ENCODE peak calls at places on chromosome 12, in ten cellular contexts. S, P, M, O, I, W, Z, Q, A and U are unnamed samples.

GRCh38 chr12:15220451-15220850 is 766 bp downstream of the RERG start:
- DNase-seq in S (no peak), P (no peak), M (no peak), O (no peak), I (no peak), W (no peak), Z (no peak), Q (no peak), A (no peak), U (no peak)

GRCh38 chr12:94594443-94594825 is 55.9 kb downstream of the TMCC3 start:
- DNase-seq in S (no peak), P (no peak), M (no peak), O (no peak), I (no peak), W (no peak), Z (no peak), Q (no peak), A (no peak), U (no peak)

GRCh38 chr12:4958697-4959375 is 49.1 kb downstream of the KCNA1 start:
- DNase-seq in S (no peak), P (no peak), M (no peak), O (no peak), I (no peak), W (no peak), Z (no peak), Q (no peak), A (no peak), U (no peak)

GRCh38 chr12:101954681-101955080 is 77.3 kb downstream of the DRAM1 start:
- DNase-seq in S (no peak), P (no peak), M (no peak), O (no peak), I (no peak), W (no peak), Z (no peak), Q (no peak), A (no peak), U (no peak)

GRCh38 chr12:2574536-2574935 is 220.2 kb upstream of the FKBP4 start:
- DNase-seq in S (no peak), P (no peak), M (no peak), O (no peak), I (no peak), W (no peak), Z (no peak), Q (no peak), A (no peak), U (no peak)

GRCh38 chr12:29429999-29430698 is 49.2 kb upstream of the ERGIC2 start:
- DNase-seq in S (no peak), P (no peak), M (no peak), O (no peak), I (no peak), W (peak; percentile 16), Z (peak; percentile 42), Q (no peak), A (no peak), U (no peak)

GRCh38 chr12:110853856-110854255 is 7.1 kb downstream of the CCDC63 start:
- DNase-seq in S (no peak), P (no peak), M (no peak), O (no peak), I (no peak), W (no peak), Z (no peak), Q (no peak), A (no peak), U (no peak)

GRCh38 chr12:49762468-49762847 is 21.1 kb downstream of the TMBIM6 start:
- DNase-seq in S (peak; percentile 43), P (peak; percentile 27), M (no peak), O (no peak), I (no peak), W (no peak), Z (no peak), Q (no peak), A (no peak), U (no peak)

GRCh38 chr12:92143280-92143679 is 2.4 kb downstream of the BTG1 start:
- DNase-seq in S (peak; percentile 51), P (no peak), M (no peak), O (no peak), I (no peak), W (no peak), Z (no peak), Q (peak; percentile 13), A (no peak), U (no peak)

GRCh38 chr12:52338241-52338960 is 17.2 kb upstream of the KRT83 start:
- DNase-seq in S (no peak), P (no peak), M (no peak), O (no peak), I (no peak), W (no peak), Z (no peak), Q (no peak), A (no peak), U (no peak)

GRCh38 chr12:77615331-77615730 is 215.4 kb upstream of the NAV3 start:
- DNase-seq in S (no peak), P (no peak), M (no peak), O (no peak), I (no peak), W (no peak), Z (no peak), Q (no peak), A (no peak), U (no peak)

GRCh38 chr12:108337235-108338223 is 1.6 kb downstream of the CMKLR1 start:
- DNase-seq in S (peak; percentile 13), P (peak; percentile 73), M (no peak), O (no peak), I (peak; percentile 36), W (no peak), Z (peak; percentile 30), Q (no peak), A (peak; percentile 60), U (no peak)

GRCh38 chr12:12975322-12976077 is 23.5 kb upstream of the GPRC5D start:
- DNase-seq in S (peak; percentile 40), P (peak; percentile 76), M (no peak), O (no peak), I (no peak), W (no peak), Z (no peak), Q (peak; percentile 56), A (peak; percentile 61), U (no peak)

GRCh38 chr12:14256555-14257169 is 108.8 kb upstream of the ATF7IP start:
- DNase-seq in S (peak; percentile 93), P (peak; percentile 88), M (peak; percentile 31), O (peak; percentile 81), I (peak; percentile 89), W (peak; percentile 76), Z (peak; percentile 87), Q (peak; percentile 81), A (peak; percentile 53), U (peak; percentile 78)

GRCh38 chr12:4975574-4975973 is 65.9 kb downstream of the KCNA1 start:
- DNase-seq in S (no peak), P (no peak), M (no peak), O (no peak), I (no peak), W (no peak), Z (no peak), Q (no peak), A (no peak), U (no peak)

DNA sequence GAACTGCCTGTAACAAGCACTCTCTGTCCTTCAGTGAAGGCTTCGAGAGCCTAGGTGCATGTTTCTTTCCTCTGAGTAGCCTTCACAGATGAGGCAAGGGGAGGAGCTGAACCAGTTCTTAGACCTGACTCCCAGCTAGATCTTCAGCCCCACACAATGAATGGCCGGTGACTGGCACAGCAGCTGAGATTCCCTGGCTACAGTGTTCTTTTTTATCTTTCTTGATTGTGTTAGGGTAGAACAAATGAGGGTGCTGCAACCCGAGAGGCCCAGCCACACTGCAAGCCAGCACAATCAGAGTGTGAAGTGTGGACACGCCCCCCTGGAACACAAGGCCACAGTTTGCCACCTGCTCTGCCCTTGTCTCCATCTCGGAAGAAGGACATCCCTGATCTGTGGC is 19.1 kb upstream of the COL2A1 start:
- DNase-seq in S (no peak), P (no peak), M (no peak), O (peak; percentile 70), I (peak; percentile 84), W (no peak), Z (no peak), Q (no peak), A (no peak), U (no peak)
- H3K4me1 ChIP-seq in S (no peaks in the 10 kb centered on the region), P (no peaks in the 10 kb centered on the region), M (no peaks in the 10 kb centered on the region), O (peaks cover 24% of the 10 kb centered on the region), I (peaks cover 6% of the 10 kb centered on the region), W (no peaks in the 10 kb centered on the region), Z (no peaks in the 10 kb centered on the region), Q (peaks cover 1% of the 10 kb centered on the region), A (no peaks in the 10 kb centered on the region), U (no peaks in the 10 kb centered on the region)

GRCh38 chr12:107242189-107242588 is 148.8 kb upstream of the CRY1 start:
- DNase-seq in S (no peak), P (no peak), M (no peak), O (no peak), I (no peak), W (no peak), Z (no peak), Q (no peak), A (no peak), U (no peak)

GRCh38 chr12:107244584-107244983 is 151.2 kb upstream of the CRY1 start:
- DNase-seq in S (no peak), P (no peak), M (no peak), O (no peak), I (no peak), W (no peak), Z (no peak), Q (no peak), A (no peak), U (no peak)

GRCh38 chr12:107238276-107238675 is 144.9 kb upstream of the CRY1 start:
- DNase-seq in S (no peak), P (no peak), M (no peak), O (no peak), I (no peak), W (no peak), Z (no peak), Q (no peak), A (no peak), U (no peak)

GRCh38 chr12:107243316-107243715 is 150.0 kb upstream of the CRY1 start:
- DNase-seq in S (no peak), P (no peak), M (no peak), O (no peak), I (no peak), W (peak; percentile 79), Z (no peak), Q (no peak), A (no peak), U (no peak)

GRCh38 chr12:107241421-107241820 is 148.1 kb upstream of the CRY1 start:
- DNase-seq in S (no peak), P (no peak), M (no peak), O (no peak), I (no peak), W (no peak), Z (no peak), Q (no peak), A (no peak), U (no peak)
- H3K4me1 ChIP-seq in S (no peaks in the 10 kb centered on the region), P (no peaks in the 10 kb centered on the region), M (no peaks in the 10 kb centered on the region), O (no peaks in the 10 kb centered on the region), I (no peaks in the 10 kb centered on the region), W (peaks cover 10% of the 10 kb centered on the region), Z (peaks cover 11% of the 10 kb centered on the region), Q (no peaks in the 10 kb centered on the region), A (peaks cover 7% of the 10 kb centered on the region), U (no peaks in the 10 kb centered on the region)

GRCh38 chr12:100669922-100670321 is 96.4 kb downstream of the GAS2L3 start:
- DNase-seq in S (no peak), P (no peak), M (no peak), O (no peak), I (no peak), W (no peak), Z (no peak), Q (no peak), A (no peak), U (no peak)
- H3K4me1 ChIP-seq in S (no peaks in the 10 kb centered on the region), P (no peaks in the 10 kb centered on the region), M (no peaks in the 10 kb centered on the region), O (no peaks in the 10 kb centered on the region), I (no peaks in the 10 kb centered on the region), W (no peaks in the 10 kb centered on the region), Z (no peaks in the 10 kb centered on the region), Q (peaks cover 10% of the 10 kb centered on the region), A (no peaks in the 10 kb centered on the region), U (no peaks in the 10 kb centered on the region)

GRCh38 chr12:100661300-100661951 is 87.9 kb downstream of the GAS2L3 start:
- DNase-seq in S (no peak), P (no peak), M (no peak), O (no peak), I (no peak), W (no peak), Z (no peak), Q (peak; percentile 32), A (no peak), U (no peak)
- H3K4me1 ChIP-seq in S (no peaks in the 10 kb centered on the region), P (no peaks in the 10 kb centered on the region), M (no peaks in the 10 kb centered on the region), O (no peaks in the 10 kb centered on the region), I (no peaks in the 10 kb centered on the region), W (no peaks in the 10 kb centered on the region), Z (no peaks in the 10 kb centered on the region), Q (peaks cover 3% of the 10 kb centered on the region), A (no peaks in the 10 kb centered on the region), U (no peaks in the 10 kb centered on the region)